ENCODE peak calls at places on chromosomes 13 and 19, in six cellular contexts. One of them, this sample, is unnamed.

GRCh38 chr19:14368011-14368513 is 13.2 kb upstream of the ADGRE5 start:
- DNase-seq in non-pigmented ciliary epithelial cell: no peak
- DNase-seq in activated CD4-positive, alpha-beta T cell treated with anti-CD3 and anti-CD28 coated beads, Interleukin-2, amount 10 ng/mL, durations not matched to agents 24 days and 14 days: peak; percentile 88
- DNase-seq in right lobe of liver: no peak
- DNase-seq in upper lobe of left lung: no peak
- DNase-seq in cardiac muscle cell: peak; percentile 21
- DNase-seq in this sample: no peak

GRCh38 chr13:112454648-112455334 is 78.6 kb downstream of the SPACA7 start:
- DNase-seq in non-pigmented ciliary epithelial cell: no peak
- DNase-seq in activated CD4-positive, alpha-beta T cell treated with anti-CD3 and anti-CD28 coated beads, Interleukin-2, amount 10 ng/mL, durations not matched to agents 24 days and 14 days: no peak
- DNase-seq in right lobe of liver: no peak
- DNase-seq in upper lobe of left lung: no peak
- DNase-seq in cardiac muscle cell: no peak
- DNase-seq in this sample: no peak

GRCh38 chr19:29084266-29084665 is 128.7 kb downstream of the UQCRFS1 start:
- DNase-seq in non-pigmented ciliary epithelial cell: no peak
- DNase-seq in activated CD4-positive, alpha-beta T cell treated with anti-CD3 and anti-CD28 coated beads, Interleukin-2, amount 10 ng/mL, durations not matched to agents 24 days and 14 days: peak; percentile 56
- DNase-seq in right lobe of liver: no peak
- DNase-seq in upper lobe of left lung: no peak
- DNase-seq in cardiac muscle cell: peak; percentile 7
- DNase-seq in this sample: no peak

GRCh38 chr19:28636706-28637105 is 576.2 kb downstream of the UQCRFS1 start:
- DNase-seq in non-pigmented ciliary epithelial cell: no peak
- DNase-seq in activated CD4-positive, alpha-beta T cell treated with anti-CD3 and anti-CD28 coated beads, Interleukin-2, amount 10 ng/mL, durations not matched to agents 24 days and 14 days: no peak
- DNase-seq in right lobe of liver: no peak
- DNase-seq in upper lobe of left lung: no peak
- DNase-seq in cardiac muscle cell: no peak
- DNase-seq in this sample: no peak

GRCh38 chr13:69856331-69856730 is 251.3 kb upstream of the ATXN8OS start:
- DNase-seq in non-pigmented ciliary epithelial cell: no peak
- DNase-seq in activated CD4-positive, alpha-beta T cell treated with anti-CD3 and anti-CD28 coated beads, Interleukin-2, amount 10 ng/mL, durations not matched to agents 24 days and 14 days: no peak
- DNase-seq in right lobe of liver: no peak
- DNase-seq in upper lobe of left lung: no peak
- DNase-seq in cardiac muscle cell: no peak
- DNase-seq in this sample: no peak

GRCh38 chr13:74061939-74062595 is 72.1 kb downstream of the KLF12 start:
- DNase-seq in non-pigmented ciliary epithelial cell: peak; percentile 28
- DNase-seq in activated CD4-positive, alpha-beta T cell treated with anti-CD3 and anti-CD28 coated beads, Interleukin-2, amount 10 ng/mL, durations not matched to agents 24 days and 14 days: peak; percentile 70
- DNase-seq in right lobe of liver: no peak
- DNase-seq in upper lobe of left lung: no peak
- DNase-seq in cardiac muscle cell: peak; percentile 80
- DNase-seq in this sample: no peak

GRCh38 chr13:92769064-92769463 is 457.5 kb upstream of the GPC6 start:
- DNase-seq in non-pigmented ciliary epithelial cell: no peak
- DNase-seq in activated CD4-positive, alpha-beta T cell treated with anti-CD3 and anti-CD28 coated beads, Interleukin-2, amount 10 ng/mL, durations not matched to agents 24 days and 14 days: no peak
- DNase-seq in right lobe of liver: no peak
- DNase-seq in upper lobe of left lung: no peak
- DNase-seq in cardiac muscle cell: peak; percentile 65
- DNase-seq in this sample: no peak

GRCh38 chr19:58395979-58396627 is 647 bp downstream of the RNF225 start:
- DNase-seq in non-pigmented ciliary epithelial cell: no peak
- DNase-seq in activated CD4-positive, alpha-beta T cell treated with anti-CD3 and anti-CD28 coated beads, Interleukin-2, amount 10 ng/mL, durations not matched to agents 24 days and 14 days: no peak
- DNase-seq in right lobe of liver: no peak
- DNase-seq in upper lobe of left lung: peak; percentile 86
- DNase-seq in cardiac muscle cell: peak; percentile 35
- DNase-seq in this sample: no peak

GRCh38 chr13:21069561-21070004 is 8.2 kb upstream of the LATS2 start:
- DNase-seq in non-pigmented ciliary epithelial cell: peak; percentile 90
- DNase-seq in activated CD4-positive, alpha-beta T cell treated with anti-CD3 and anti-CD28 coated beads, Interleukin-2, amount 10 ng/mL, durations not matched to agents 24 days and 14 days: no peak
- DNase-seq in right lobe of liver: no peak
- DNase-seq in upper lobe of left lung: no peak
- DNase-seq in cardiac muscle cell: peak; percentile 96
- DNase-seq in this sample: no peak

GRCh38 chr13:25753976-25754375 is 297.8 kb downstream of the SHISA2 start:
- DNase-seq in non-pigmented ciliary epithelial cell: no peak
- DNase-seq in activated CD4-positive, alpha-beta T cell treated with anti-CD3 and anti-CD28 coated beads, Interleukin-2, amount 10 ng/mL, durations not matched to agents 24 days and 14 days: no peak
- DNase-seq in right lobe of liver: no peak
- DNase-seq in upper lobe of left lung: no peak
- DNase-seq in cardiac muscle cell: no peak
- DNase-seq in this sample: no peak

GRCh38 chr19:39405261-39405912 is 1.3 kb upstream of the ZFP36 start:
- DNase-seq in non-pigmented ciliary epithelial cell: no peak
- DNase-seq in activated CD4-positive, alpha-beta T cell treated with anti-CD3 and anti-CD28 coated beads, Interleukin-2, amount 10 ng/mL, durations not matched to agents 24 days and 14 days: peak; percentile 69
- DNase-seq in right lobe of liver: peak; percentile 57
- DNase-seq in upper lobe of left lung: no peak
- DNase-seq in cardiac muscle cell: no peak
- DNase-seq in this sample: no peak

GRCh38 chr19:43675269-43675879 is 5.4 kb upstream of the PLAUR start:
- DNase-seq in non-pigmented ciliary epithelial cell: no peak
- DNase-seq in activated CD4-positive, alpha-beta T cell treated with anti-CD3 and anti-CD28 coated beads, Interleukin-2, amount 10 ng/mL, durations not matched to agents 24 days and 14 days: peak; percentile 64
- DNase-seq in right lobe of liver: no peak
- DNase-seq in upper lobe of left lung: no peak
- DNase-seq in cardiac muscle cell: peak; percentile 23
- DNase-seq in this sample: peak; percentile 43

GRCh38 chr19:16403151-16403977 is 68.4 kb downstream of the EPS15L1 start:
- DNase-seq in non-pigmented ciliary epithelial cell: no peak
- DNase-seq in activated CD4-positive, alpha-beta T cell treated with anti-CD3 and anti-CD28 coated beads, Interleukin-2, amount 10 ng/mL, durations not matched to agents 24 days and 14 days: no peak
- DNase-seq in right lobe of liver: peak; percentile 42
- DNase-seq in upper lobe of left lung: peak; percentile 54
- DNase-seq in cardiac muscle cell: no peak
- DNase-seq in this sample: no peak

GRCh38 chr19:45451181-45451849 is 16.5 kb upstream of the FOSB start:
- DNase-seq in non-pigmented ciliary epithelial cell: no peak
- DNase-seq in activated CD4-positive, alpha-beta T cell treated with anti-CD3 and anti-CD28 coated beads, Interleukin-2, amount 10 ng/mL, durations not matched to agents 24 days and 14 days: peak; percentile 89
- DNase-seq in right lobe of liver: no peak
- DNase-seq in upper lobe of left lung: no peak
- DNase-seq in cardiac muscle cell: peak; percentile 72
- DNase-seq in this sample: peak; percentile 26

GRCh38 chr19:58474291-58474996 is 1.7 kb upstream of the ZNF446 start:
- DNase-seq in non-pigmented ciliary epithelial cell: peak; percentile 60
- DNase-seq in activated CD4-positive, alpha-beta T cell treated with anti-CD3 and anti-CD28 coated beads, Interleukin-2, amount 10 ng/mL, durations not matched to agents 24 days and 14 days: no peak
- DNase-seq in right lobe of liver: peak; percentile 39
- DNase-seq in upper lobe of left lung: no peak
- DNase-seq in cardiac muscle cell: peak; percentile 39
- DNase-seq in this sample: no peak

GRCh38 chr19:13164370-13165090 is 14.3 kb downstream of the IER2 start:
- DNase-seq in non-pigmented ciliary epithelial cell: no peak
- DNase-seq in activated CD4-positive, alpha-beta T cell treated with anti-CD3 and anti-CD28 coated beads, Interleukin-2, amount 10 ng/mL, durations not matched to agents 24 days and 14 days: peak; percentile 86
- DNase-seq in right lobe of liver: peak; percentile 70
- DNase-seq in upper lobe of left lung: peak; percentile 70
- DNase-seq in cardiac muscle cell: peak; percentile 96
- DNase-seq in this sample: peak; percentile 67

GRCh38 chr13:100333141-100333540 is 244.2 kb downstream of the PCCA start:
- DNase-seq in non-pigmented ciliary epithelial cell: no peak
- DNase-seq in activated CD4-positive, alpha-beta T cell treated with anti-CD3 and anti-CD28 coated beads, Interleukin-2, amount 10 ng/mL, durations not matched to agents 24 days and 14 days: no peak
- DNase-seq in right lobe of liver: no peak
- DNase-seq in upper lobe of left lung: no peak
- DNase-seq in cardiac muscle cell: no peak
- DNase-seq in this sample: no peak

GRCh38 chr13:81757348-81757950 is 1416.5 kb upstream of the SPRY2 start:
- DNase-seq in non-pigmented ciliary epithelial cell: no peak
- DNase-seq in activated CD4-positive, alpha-beta T cell treated with anti-CD3 and anti-CD28 coated beads, Interleukin-2, amount 10 ng/mL, durations not matched to agents 24 days and 14 days: no peak
- DNase-seq in right lobe of liver: no peak
- DNase-seq in upper lobe of left lung: no peak
- DNase-seq in cardiac muscle cell: no peak
- DNase-seq in this sample: no peak

GRCh38 chr13:100209857-100210580 is 121.1 kb downstream of the PCCA start:
- DNase-seq in non-pigmented ciliary epithelial cell: no peak
- DNase-seq in activated CD4-positive, alpha-beta T cell treated with anti-CD3 and anti-CD28 coated beads, Interleukin-2, amount 10 ng/mL, durations not matched to agents 24 days and 14 days: no peak
- DNase-seq in right lobe of liver: no peak
- DNase-seq in upper lobe of left lung: no peak
- DNase-seq in cardiac muscle cell: peak; percentile 60
- DNase-seq in this sample: no peak

GRCh38 chr19:18809149-18809978 is 18.3 kb upstream of the COMP start:
- DNase-seq in non-pigmented ciliary epithelial cell: peak; percentile 30
- DNase-seq in activated CD4-positive, alpha-beta T cell treated with anti-CD3 and anti-CD28 coated beads, Interleukin-2, amount 10 ng/mL, durations not matched to agents 24 days and 14 days: no peak
- DNase-seq in right lobe of liver: no peak
- DNase-seq in upper lobe of left lung: no peak
- DNase-seq in cardiac muscle cell: peak; percentile 94
- DNase-seq in this sample: peak; percentile 34

GRCh38 chr19:52936151-52936957 is 13.1 kb upstream of the ZNF888 start:
- DNase-seq in non-pigmented ciliary epithelial cell: no peak
- DNase-seq in activated CD4-positive, alpha-beta T cell treated with anti-CD3 and anti-CD28 coated beads, Interleukin-2, amount 10 ng/mL, durations not matched to agents 24 days and 14 days: no peak
- DNase-seq in right lobe of liver: no peak
- DNase-seq in upper lobe of left lung: no peak
- DNase-seq in cardiac muscle cell: peak; percentile 10
- DNase-seq in this sample: peak; percentile 60

GRCh38 chr13:51000576-51001260 is 91.1 kb downstream of the RNASEH2B start:
- DNase-seq in non-pigmented ciliary epithelial cell: peak; percentile 8
- DNase-seq in activated CD4-positive, alpha-beta T cell treated with anti-CD3 and anti-CD28 coated beads, Interleukin-2, amount 10 ng/mL, durations not matched to agents 24 days and 14 days: peak; percentile 34
- DNase-seq in right lobe of liver: no peak
- DNase-seq in upper lobe of left lung: no peak
- DNase-seq in cardiac muscle cell: peak; percentile 63
- DNase-seq in this sample: peak; percentile 13

This sample was measured in body of pancreas.